ENCODE peak calls at places on chromosomes 5 and 9, in five cellular contexts. One of them, this sample, is unnamed.

GRCh38 chr5:111404270-111404769 is 108.0 kb downstream of the STARD4 start:
- DNase-seq in H9: no peak
- DNase-seq in H1: no peak
- DNase-seq in IMR-90: no peak
- DNase-seq in neuronal stem cell: no peak
- DNase-seq in this sample: peak

GRCh38 chr9:13278368-13279246 is 885 bp downstream of the MPDZ start:
- DNase-seq in H1: peak
- DNase-seq in neuronal stem cell: peak
- DNase-seq in IMR-90: peak
- DNase-seq in H9: peak
- DNase-seq in this sample: peak

GRCh38 chr5:81969226-81969625 is 2.6 kb upstream of the ATG10 start:
- DNase-seq in neuronal stem cell: no peak
- DNase-seq in H1: no peak
- DNase-seq in H9: no peak
- DNase-seq in IMR-90: no peak
- DNase-seq in this sample: no peak

GRCh38 chr5:74055446-74056097 is 429.6 kb downstream of the ARHGEF28 start:
- DNase-seq in IMR-90: no peak
- DNase-seq in H1: no peak
- DNase-seq in H9: no peak
- DNase-seq in neuronal stem cell: no peak
- DNase-seq in this sample: peak

GRCh38 chr5:74056789-74057164 is 430.8 kb downstream of the ARHGEF28 start:
- DNase-seq in IMR-90: peak
- DNase-seq in H9: no peak
- DNase-seq in neuronal stem cell: no peak
- DNase-seq in H1: no peak
- DNase-seq in this sample: peak

GRCh38 chr9:6852243-6852963 is 94.6 kb downstream of the KDM4C start:
- DNase-seq in H1: no peak
- DNase-seq in IMR-90: peak
- DNase-seq in H9: no peak
- DNase-seq in neuronal stem cell: no peak
- DNase-seq in this sample: peak

GRCh38 chr5:175921066-175921730 is 46.9 kb downstream of the THOC3 start:
- DNase-seq in H1: no peak
- DNase-seq in IMR-90: no peak
- DNase-seq in H9: no peak
- DNase-seq in neuronal stem cell: no peak
- DNase-seq in this sample: no peak

GRCh38 chr9:134058716-134059115 is 9.1 kb downstream of the BRD3 start:
- DNase-seq in H9: peak
- DNase-seq in IMR-90: peak
- DNase-seq in neuronal stem cell: no peak
- DNase-seq in H1: no peak
- DNase-seq in this sample: no peak

GRCh38 chr5:134438641-134439621 is 27.2 kb upstream of the CDKN2AIPNL start:
- DNase-seq in neuronal stem cell: no peak
- DNase-seq in H1: peak
- DNase-seq in IMR-90: peak
- DNase-seq in H9: peak
- DNase-seq in this sample: peak

GRCh38 chr5:14995229-14995628 is 123.7 kb upstream of the ANKH start:
- DNase-seq in H1: no peak
- DNase-seq in IMR-90: peak
- DNase-seq in neuronal stem cell: no peak
- DNase-seq in H9: no peak
- DNase-seq in this sample: peak

GRCh38 chr5:3787604-3788003 is 192.0 kb downstream of the IRX1 start:
- DNase-seq in IMR-90: no peak
- DNase-seq in H9: peak
- DNase-seq in neuronal stem cell: no peak
- DNase-seq in H1: no peak
- DNase-seq in this sample: no peak

GRCh38 chr9:75239176-75239575 is 150.9 kb downstream of the OSTF1 start:
- DNase-seq in H1: no peak
- DNase-seq in neuronal stem cell: no peak
- DNase-seq in IMR-90: peak
- DNase-seq in H9: no peak
- DNase-seq in this sample: peak

GRCh38 chr9:109101202-109101595 is 18.5 kb downstream of the TMEM245 start:
- DNase-seq in H1: no peak
- DNase-seq in H9: no peak
- DNase-seq in neuronal stem cell: no peak
- DNase-seq in IMR-90: no peak
- DNase-seq in this sample: no peak
- H4K8ac ChIP-seq in H1: no peak
- H4K8ac ChIP-seq in H9: no peak
- H4K8ac ChIP-seq in neuronal stem cell: no peak
- H4K8ac ChIP-seq in IMR-90: peak
- H4K8ac ChIP-seq in this sample: no peak

GRCh38 chr5:23756779-23757178 is 249.4 kb downstream of the PRDM9 start:
- DNase-seq in H9: no peak
- DNase-seq in H1: no peak
- DNase-seq in IMR-90: no peak
- DNase-seq in neuronal stem cell: no peak
- DNase-seq in this sample: no peak
- H2BK15ac ChIP-seq in H9: no peak
- H2BK15ac ChIP-seq in H1: no peak
- H2BK15ac ChIP-seq in IMR-90: no peak
- H2BK15ac ChIP-seq in neuronal stem cell: no peak
- H2BK15ac ChIP-seq in this sample: no peak

GRCh38 chr9:38039090-38039906 is 29.7 kb downstream of the SHB start:
- DNase-seq in H1: no peak
- DNase-seq in H9: no peak
- DNase-seq in neuronal stem cell: no peak
- DNase-seq in IMR-90: peak
- DNase-seq in this sample: peak
- H4K8ac ChIP-seq in H1: no peak
- H4K8ac ChIP-seq in H9: no peak
- H4K8ac ChIP-seq in neuronal stem cell: no peak
- H4K8ac ChIP-seq in IMR-90: peak
- H4K8ac ChIP-seq in this sample: peak

GRCh38 chr9:1285526-1285925 is 235.4 kb downstream of the DMRT2 start:
- DNase-seq in H1: no peak
- DNase-seq in neuronal stem cell: no peak
- DNase-seq in IMR-90: no peak
- DNase-seq in H9: no peak
- DNase-seq in this sample: no peak
- H2BK15ac ChIP-seq in H1: no peak
- H2BK15ac ChIP-seq in neuronal stem cell: no peak
- H2BK15ac ChIP-seq in IMR-90: no peak
- H2BK15ac ChIP-seq in H9: no peak
- H2BK15ac ChIP-seq in this sample: no peak

This sample was measured in mesenchymal stem cell.